ENCODE peak calls at places on chromosomes 16 and 17, in ten cellular contexts. G is fibroblast of pulmonary artery; Y is IMR-90; Z is stomach; O is fibroblast of villous mesenchyme; V is AG04449; W is Panc1; P is heart left ventricle; R is CD8-positive, alpha-beta T cell; J is BJ. T is an unnamed sample.

GRCh38 chr16:88959022-88959421 is 18.0 kb downstream of the CBFA2T3 start:
- DNase-seq in G (no peak), Y (no peak), Z (no peak), O (no peak), V (no peak), W (no peak), P (no peak), R (no peak), J (no peak), T (no peak)

GRCh38 chr17:61157246-61157887 is 242.3 kb upstream of the TBX2 start:
- DNase-seq in G (peak; percentile 42), Y (peak; percentile 71), Z (no peak), O (peak; percentile 73), V (no peak), W (no peak), P (no peak), R (no peak), J (no peak), T (peak; percentile 74)

GRCh38 chr17:47945080-47945479 is 3.7 kb downstream of the PNPO start:
- DNase-seq in G (peak; percentile 70), Y (no peak), Z (no peak), O (no peak), V (no peak), W (no peak), P (no peak), R (peak; percentile 57), J (no peak), T (peak; percentile 59)

GRCh38 chr16:23801387-23801786 is 34.4 kb upstream of the PRKCB start:
- DNase-seq in G (peak; percentile 67), Y (peak; percentile 51), Z (peak; percentile 85), O (peak; percentile 58), V (no peak), W (peak; percentile 43), P (peak; percentile 72), R (peak; percentile 89), J (no peak), T (peak; percentile 77)

GRCh38 chr17:78132086-78132676 is 1.6 kb downstream of the TMC8 start:
- DNase-seq in G (no peak), Y (no peak), Z (peak; percentile 63), O (no peak), V (no peak), W (no peak), P (no peak), R (peak; percentile 91), J (no peak), T (no peak)

GRCh38 chr16:88516666-88517065 is 53.5 kb upstream of the ZC3H18 start:
- DNase-seq in G (no peak), Y (no peak), Z (no peak), O (no peak), V (no peak), W (no peak), P (no peak), R (no peak), J (no peak), T (no peak)

GRCh38 chr16:82456683-82457082 is 170.1 kb upstream of the CDH13 start:
- DNase-seq in G (peak; percentile 57), Y (peak; percentile 36), Z (peak; percentile 69), O (peak; percentile 75), V (no peak), W (peak; percentile 24), P (peak; percentile 37), R (no peak), J (peak; percentile 4), T (peak; percentile 61)

GRCh38 chr17:59812139-59812538 is 80.6 kb downstream of the TUBD1 start:
- DNase-seq in G (no peak), Y (no peak), Z (no peak), O (no peak), V (no peak), W (no peak), P (no peak), R (no peak), J (no peak), T (no peak)

GRCh38 chr16:54928016-54928356 is 2.7 kb upstream of the IRX5 start:
- DNase-seq in G (no peak), Y (no peak), Z (no peak), O (no peak), V (no peak), W (no peak), P (no peak), R (no peak), J (no peak), T (peak; percentile 42)

GRCh38 chr16:31487720-31488629 is 5.1 kb downstream of the SLC5A2 start:
- DNase-seq in G (no peak), Y (peak; percentile 28), Z (peak; percentile 75), O (peak; percentile 46), V (no peak), W (no peak), P (no peak), R (peak; percentile 84), J (no peak), T (peak; percentile 30)

GRCh38 chr17:40224707-40225092 is 5.6 kb downstream of the WIPF2 start:
- DNase-seq in G (peak; percentile 82), Y (peak; percentile 55), Z (peak; percentile 40), O (peak; percentile 21), V (no peak), W (no peak), P (peak; percentile 28), R (no peak), J (no peak), T (peak; percentile 87)

GRCh38 chr17:20300399-20301037 is 166.8 kb downstream of the LGALS9B start:
- DNase-seq in G (peak; percentile 35), Y (peak; percentile 95), Z (no peak), O (peak; percentile 85), V (peak; percentile 9), W (no peak), P (no peak), R (no peak), J (peak; percentile 46), T (peak; percentile 67)

DNA sequence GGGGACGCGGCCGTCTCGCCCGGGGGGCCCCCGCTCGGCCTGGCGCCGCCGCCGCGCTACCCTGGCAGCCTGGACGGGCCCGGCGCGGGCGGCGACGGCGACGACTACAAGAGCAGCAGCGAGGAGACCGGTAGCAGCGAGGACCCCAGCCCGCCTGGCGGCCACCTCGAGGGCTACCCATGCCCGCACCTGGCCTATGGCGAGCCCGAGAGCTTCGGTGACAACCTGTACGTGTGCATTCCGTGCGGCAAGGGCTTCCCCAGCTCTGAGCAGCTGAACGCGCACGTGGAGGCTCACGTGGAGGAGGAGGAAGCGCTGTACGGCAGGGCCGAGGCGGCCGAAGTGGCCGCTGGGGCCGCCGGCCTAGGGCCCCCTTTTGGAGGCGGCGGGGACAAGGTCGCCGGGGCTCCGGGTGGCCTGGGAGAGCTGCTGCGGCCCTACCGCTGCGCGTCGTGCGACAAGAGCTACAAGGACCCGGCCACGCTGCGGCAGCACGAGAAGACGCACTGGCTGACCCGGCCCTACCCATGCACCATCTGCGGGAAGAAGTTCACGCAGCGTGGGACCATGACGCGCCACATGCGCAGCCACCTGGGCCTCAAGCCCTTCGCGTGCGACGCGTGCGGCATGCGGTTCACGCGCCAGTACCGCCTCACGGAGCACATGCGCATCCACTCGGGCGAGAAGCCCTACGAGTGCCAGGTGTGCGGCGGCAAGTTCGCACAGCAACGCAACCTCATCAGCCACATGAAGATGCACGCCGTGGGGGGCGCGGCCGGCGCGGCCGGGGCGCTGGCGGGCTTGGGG is 3.0 kb downstream of the HIC1 start:
- DNase-seq in G (peak; percentile 59), Y (peak; percentile 49), Z (no peak), O (peak; percentile 43), V (no peak), W (no peak), P (no peak), R (no peak), J (no peak), T (peak; percentile 70)
- H3K4me3 ChIP-seq in G (peak overlapping the region; percentile 64), Y (peak overlapping the region; percentile 75), Z (peak overlapping the region; percentile 60), O (peak overlapping the region; percentile 45), V (peak overlapping the region; percentile 66), W (no peak overlapping the region), P (peak overlapping the region; percentile 24), R (no peak overlapping the region), J (peak overlapping the region; percentile 79), T (peak overlapping the region; percentile 30)

GRCh38 chr16:80466024-80466986 is 74.5 kb upstream of the DYNLRB2 start:
- DNase-seq in G (peak; percentile 50), Y (peak; percentile 24), Z (peak; percentile 77), O (peak; percentile 54), V (no peak), W (no peak), P (peak; percentile 39), R (peak; percentile 56), J (no peak), T (peak; percentile 62)
- TF ChIP-seq CTCF in G (peak; percentile 62), Y (peak; percentile 64), Z (peak; percentile 73), O (peak; percentile 84), V (peak; percentile 80), W (peak; percentile 73), P (peak; percentile 71), R (peak; percentile 55), J (peak; percentile 81), T (peak; percentile 73)

GRCh38 chr17:29592850-29593545 is at the start of gene ANKRD13B:
- DNase-seq in G (no peak), Y (no peak), Z (no peak), O (no peak), V (no peak), W (no peak), P (peak; percentile 69), R (peak; percentile 67), J (no peak), T (no peak)

GRCh38 chr17:29595943-29596774 is 3.2 kb downstream of the ANKRD13B start:
- DNase-seq in G (no peak), Y (no peak), Z (no peak), O (no peak), V (no peak), W (no peak), P (no peak), R (no peak), J (no peak), T (no peak)

GRCh38 chr17:29595107-29595942 is 2.4 kb downstream of the ANKRD13B start:
- DNase-seq in G (peak; percentile 46), Y (peak; percentile 49), Z (no peak), O (no peak), V (no peak), W (no peak), P (no peak), R (no peak), J (no peak), T (no peak)

GRCh38 chr17:29593546-29594440 is 861 bp downstream of the ANKRD13B start:
- DNase-seq in G (no peak), Y (peak; percentile 24), Z (no peak), O (no peak), V (no peak), W (no peak), P (peak; percentile 27), R (no peak), J (no peak), T (no peak)

GRCh38 chr17:29594441-29595090 is 1.6 kb downstream of the ANKRD13B start:
- DNase-seq in G (no peak), Y (no peak), Z (no peak), O (no peak), V (no peak), W (no peak), P (peak; percentile 18), R (no peak), J (no peak), T (no peak)
- H3K4me3 ChIP-seq in G (no peak overlapping the region), Y (no peak overlapping the region), Z (no peak overlapping the region), O (no peak overlapping the region), V (peak overlapping the region; percentile 63), W (peak overlapping the region; percentile 71), P (no peak overlapping the region), R (no peak overlapping the region), J (no peak overlapping the region), T (no peak overlapping the region)

DNA sequence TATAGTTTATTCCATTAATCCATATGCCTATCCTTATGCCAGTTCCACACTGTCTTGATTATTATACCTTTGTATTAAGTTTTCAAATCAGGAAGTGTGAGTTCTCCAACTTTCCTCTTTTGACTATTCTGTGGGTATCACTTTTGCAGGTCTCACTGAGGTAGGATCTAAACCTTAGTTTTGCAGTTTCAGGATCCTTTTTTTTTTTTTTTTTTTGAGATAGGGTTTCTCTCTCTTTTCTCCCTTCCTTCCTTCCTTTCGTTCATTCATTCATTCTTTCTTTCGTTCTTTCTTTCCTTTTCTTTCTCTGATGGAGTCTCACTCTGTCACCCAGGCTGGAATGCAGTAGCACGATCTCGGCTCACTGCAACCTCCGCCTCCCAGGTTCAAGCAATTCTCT is 71.6 kb downstream of the CHD9 start:
- DNase-seq in G (no peak), Y (no peak), Z (no peak), O (no peak), V (no peak), W (no peak), P (no peak), R (no peak), J (no peak), T (no peak)
- TF ChIP-seq CTCF in G (no peak), Y (no peak), Z (no peak), O (no peak), V (no peak), W (no peak), P (no peak), R (no peak), J (no peak), T (no peak)